ENCODE peak calls at places on chromosomes 3 and 15, in four cellular contexts. D, B, P and A are unnamed samples.

GRCh38 chr3:100425321-100425720 is 24.0 kb downstream of the LNP1 start:
- DNase-seq in P (no peak), D (no peak), B (no peak), A (peak; percentile 18)

GRCh38 chr3:134295930-134296329 is 45.3 kb upstream of the RYK start:
- DNase-seq in P (no peak), D (no peak), B (no peak), A (no peak)

GRCh38 chr15:53307952-53308624 is 451.4 kb downstream of the WDR72 start:
- DNase-seq in P (no peak), D (no peak), B (peak; percentile 20), A (no peak)

GRCh38 chr15:25171856-25172687 is 217.3 kb downstream of the SNRPN start:
- DNase-seq in P (no peak), D (no peak), B (peak; percentile 3), A (no peak)

GRCh38 chr3:128794067-128794768 is 68.2 kb downstream of the RAB7A start:
- DNase-seq in P (no peak), D (no peak), B (no peak), A (peak; percentile 28)

GRCh38 chr15:44719293-44719999 is 8.1 kb downstream of the B2M start:
- DNase-seq in B (no peak), D (peak; percentile 29), P (peak; percentile 91), A (peak; percentile 13)

GRCh38 chr15:46344115-46344749 is 709.4 kb downstream of the SQOR start:
- DNase-seq in D (no peak), P (no peak), B (no peak), A (no peak)

GRCh38 chr15:96058103-96058851 is 272.2 kb upstream of the NR2F2 start:
- DNase-seq in D (no peak), B (no peak), P (peak; percentile 89), A (no peak)

GRCh38 chr3:127694467-127695215 is 21.9 kb downstream of the ABTB1 start:
- DNase-seq in B (peak; percentile 53), P (no peak), D (peak; percentile 57), A (no peak)

GRCh38 chr3:4827767-4828166 is 151.5 kb upstream of the BHLHE40 start:
- DNase-seq in P (no peak), D (no peak), B (no peak), A (no peak)

GRCh38 chr15:63091679-63092078 is 30.0 kb upstream of the LACTB start:
- DNase-seq in B (no peak), D (no peak), P (no peak), A (no peak)

GRCh38 chr3:111246967-111247760 is 175.5 kb downstream of the NECTIN3 start:
- DNase-seq in B (no peak), D (peak; percentile 24), P (no peak), A (no peak)

GRCh38 chr3:72591522-72592421 is 256.5 kb downstream of the SHQ1 start:
- DNase-seq in P (no peak), D (no peak), B (peak; percentile 55), A (peak; percentile 36)

GRCh38 chr3:171228228-171228627 is 201.7 kb upstream of the SLC2A2 start:
- DNase-seq in B (no peak), P (no peak), D (peak; percentile 37), A (no peak)

GRCh38 chr3:77825045-77825827 is 785.3 kb downstream of the ROBO2 start:
- DNase-seq in P (no peak), B (no peak), D (no peak), A (no peak)

GRCh38 chr15:50355980-50356379 is 982 bp upstream of the GABPB1 start:
- DNase-seq in P (no peak), D (no peak), B (no peak), A (no peak)

GRCh38 chr15:77768107-77768506 is 135.4 kb upstream of the LINGO1 start:
- DNase-seq in D (no peak), B (peak; percentile 38), P (no peak), A (no peak)

GRCh38 chr3:190618349-190619030 is 104.6 kb downstream of the IL1RAP start:
- DNase-seq in B (no peak), D (peak; percentile 4), P (no peak), A (no peak)

GRCh38 chr3:192845196-192845855 is 72.3 kb downstream of the MB21D2 start:
- DNase-seq in P (no peak), B (no peak), D (no peak), A (no peak)

GRCh38 chr15:82952156-82953081 is at the start of gene HOMER2:
- DNase-seq in B (peak; percentile 50), P (no peak), D (peak; percentile 10), A (peak; percentile 68)

GRCh38 chr3:18442743-18443669 is 17.9 kb upstream of the SATB1 start:
- DNase-seq in D (no peak), P (no peak), B (no peak), A (no peak)

GRCh38 chr15:79364571-79365240 is 53.8 kb downstream of the TMED3 start:
- DNase-seq in P (no peak), D (no peak), B (no peak), A (no peak)

GRCh38 chr15:98405013-98405412 is 243.3 kb upstream of the IGF1R start:
- DNase-seq in B (no peak), P (no peak), D (no peak), A (no peak)

GRCh38 chr3:28936154-28936553 is 344.7 kb upstream of the RBMS3 start:
- DNase-seq in D (no peak), B (no peak), P (no peak), A (no peak)

GRCh38 chr15:49895337-49896223 is 223.5 kb downstream of the ATP8B4 start:
- DNase-seq in B (no peak), P (no peak), D (no peak), A (no peak)

GRCh38 chr3:191753186-191753585 is 292.2 kb downstream of the PYDC2 start:
- DNase-seq in B (no peak), D (no peak), P (no peak), A (no peak)

GRCh38 chr15:20344601-20345400 is 196.8 kb downstream of the GOLGA6L6 start:
- DNase-seq in D (no peak), P (no peak), B (peak; percentile 9), A (peak; percentile 8)

GRCh38 chr3:157624801-157625200 is 121.6 kb upstream of the VEPH1 start:
- DNase-seq in P (no peak), D (no peak), B (no peak), A (no peak)

GRCh38 chr15:86863226-86863915 is 783.7 kb downstream of the AGBL1 start:
- DNase-seq in D (no peak), P (no peak), B (no peak), A (no peak)

GRCh38 chr3:195870442-195870841 is 37.9 kb downstream of the TNK2 start:
- DNase-seq in D (no peak), B (no peak), P (no peak), A (no peak)

GRCh38 chr3:31661993-31662392 is 129.3 kb downstream of the STT3B start:
- DNase-seq in D (no peak), B (no peak), P (no peak), A (no peak)

GRCh38 chr15:101115887-101116680 is 135.8 kb downstream of the CHSY1 start:
- DNase-seq in B (no peak), D (no peak), P (no peak), A (no peak)

GRCh38 chr3:36514171-36514570 is 133.9 kb downstream of the STAC start:
- DNase-seq in D (no peak), B (no peak), P (no peak), A (no peak)

GRCh38 chr3:170768334-170768801 is 101.6 kb downstream of the RPL22L1 start:
- DNase-seq in B (no peak), P (no peak), D (no peak), A (no peak)

DNA sequence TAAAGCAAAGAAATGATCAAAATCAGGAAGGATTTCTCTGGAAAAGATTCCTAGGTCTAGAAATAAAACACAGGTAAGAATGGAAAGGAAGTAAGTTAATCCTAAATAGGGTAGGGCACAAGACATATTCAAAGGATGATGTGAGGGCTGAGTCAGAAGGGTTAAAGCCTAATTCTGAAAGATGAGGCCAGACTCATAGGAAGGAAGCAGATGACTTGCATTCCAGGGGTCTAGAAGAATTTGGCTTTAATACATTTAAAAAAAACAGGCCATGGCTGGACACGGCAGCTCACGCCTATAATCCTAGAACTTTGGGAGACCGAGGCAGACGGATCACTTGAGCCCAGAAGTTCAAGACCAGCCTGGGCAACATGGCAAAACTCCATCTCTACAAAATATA is 3.2 kb downstream of the SSR3 start:
- DNase-seq in D (no peak), P (no peak), B (no peak), A (no peak)
- TF ChIP-seq CBFB in D (no peak), P (no peak), B (no peak), A (no peak)

DNA sequence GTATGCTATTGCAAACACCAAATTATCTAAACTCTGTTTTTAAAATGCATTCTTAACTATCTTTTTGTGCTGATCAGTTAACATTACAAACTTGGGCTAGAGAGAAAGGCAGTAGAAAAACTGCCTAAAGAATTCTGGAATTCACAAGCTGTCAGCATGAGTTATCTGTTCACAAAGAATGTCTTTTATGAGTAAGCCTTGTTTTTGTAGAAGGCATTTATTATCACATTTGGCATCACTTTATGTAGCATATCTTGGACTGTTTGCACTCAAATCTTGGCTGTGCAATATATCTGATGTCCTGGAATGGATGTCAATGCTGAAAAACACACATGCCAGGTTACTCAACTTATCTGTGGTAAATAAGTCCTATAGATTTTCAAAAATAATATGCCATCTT is 15.5 kb upstream of the BCHE start:
- DNase-seq in P (no peak), D (no peak), B (no peak), A (no peak)
- TF ChIP-seq CBFB in P (no peak), D (no peak), B (no peak), A (no peak)

GRCh38 chr3:15403965-15404364 is 23.4 kb downstream of the METTL6 start:
- DNase-seq in B (no peak), P (no peak), D (no peak), A (no peak)

GRCh38 chr3:15405448-15406050 is 21.8 kb downstream of the METTL6 start:
- DNase-seq in B (no peak), D (peak; percentile 40), P (no peak), A (peak; percentile 62)

GRCh38 chr3:15404767-15405166 is 22.6 kb downstream of the METTL6 start:
- DNase-seq in P (no peak), D (no peak), B (no peak), A (no peak)

GRCh38 chr3:15409774-15410173 is 17.6 kb downstream of the METTL6 start:
- DNase-seq in P (no peak), B (no peak), D (no peak), A (no peak)

DNA sequence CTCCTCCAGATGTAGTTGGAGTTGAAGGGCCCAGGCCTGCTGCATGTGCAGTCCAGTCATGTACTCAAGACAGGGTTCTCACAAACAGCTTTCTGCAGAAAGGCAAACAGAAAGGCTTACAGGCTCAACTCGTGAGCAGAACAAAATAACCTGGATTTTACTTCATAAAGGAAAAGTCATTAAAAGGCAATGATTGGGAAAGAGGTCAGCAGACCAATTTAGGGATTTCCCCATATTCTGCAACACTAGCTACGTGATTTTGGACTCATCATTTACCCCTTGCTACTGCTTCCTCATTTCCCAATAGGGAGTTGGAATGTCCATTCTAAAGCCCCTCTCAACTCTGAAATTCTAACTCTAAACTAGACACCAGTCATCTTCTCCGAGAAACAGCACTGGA is 18.1 kb downstream of the METTL6 start:
- DNase-seq in P (no peak), D (no peak), B (no peak), A (no peak)
- TF ChIP-seq CBFB in P (no peak), D (no peak), B (no peak), A (no peak)

GRCh38 chr3:47163023-47163989 is 607 bp downstream of the SETD2 start:
- DNase-seq in P (no peak), B (peak; percentile 62), D (peak; percentile 71), A (no peak)

GRCh38 chr3:47162695-47163022 is 1.3 kb downstream of the SETD2 start:
- DNase-seq in P (no peak), B (no peak), D (no peak), A (peak; percentile 50)

GRCh38 chr3:47159820-47160219 is 4.1 kb downstream of the SETD2 start:
- DNase-seq in D (no peak), P (no peak), B (peak; percentile 17), A (no peak)

GRCh38 chr3:47161983-47162694 is 1.8 kb downstream of the SETD2 start:
- DNase-seq in B (no peak), D (no peak), P (no peak), A (no peak)

GRCh38 chr3:47163990-47164848 is at the start of gene SETD2:
- DNase-seq in B (peak; percentile 91), D (peak; percentile 87), P (peak; percentile 43), A (peak; percentile 94)
- TF ChIP-seq CBFB in B (no peak), D (peak; percentile 63), P (no peak), A (no peak)